ENCODE peak calls at places on chromosomes 1 and 21, in six cellular contexts. Y is right cardiac atrium, D is fibroblast of lung, A is heart right ventricle, C is stomach, G is aorta. W is an unnamed sample.

GRCh38 chr1:168243636-168244212 is 17.9 kb downstream of the SFT2D2 start:
- DNase-seq in Y (no peak), D (peak; percentile 75), A (no peak), C (no peak), G (no peak), W (no peak)

GRCh38 chr1:20278692-20279130 is 12.0 kb upstream of the VWA5B1 start:
- DNase-seq in Y (no peak), D (no peak), A (no peak), C (no peak), G (no peak), W (no peak)

GRCh38 chr1:230200276-230200675 is 133.2 kb downstream of the GALNT2 start:
- DNase-seq in Y (no peak), D (no peak), A (no peak), C (peak; percentile 21), G (peak; percentile 52), W (no peak)

GRCh38 chr21:42865361-42866160 is 13.8 kb downstream of the WDR4 start:
- DNase-seq in Y (peak; percentile 64), D (no peak), A (peak; percentile 69), C (no peak), G (no peak), W (peak; percentile 41)

GRCh38 chr1:233700338-233700737 is 86.4 kb downstream of the KCNK1 start:
- DNase-seq in Y (no peak), D (no peak), A (no peak), C (peak; percentile 32), G (no peak), W (no peak)

GRCh38 chr1:14334336-14335176 is 263.9 kb upstream of the KAZN start:
- DNase-seq in Y (no peak), D (no peak), A (no peak), C (no peak), G (no peak), W (peak; percentile 19)

GRCh38 chr1:97778718-97779117 is 142.1 kb downstream of the DPYD start:
- DNase-seq in Y (no peak), D (peak; percentile 56), A (no peak), C (no peak), G (no peak), W (no peak)

GRCh38 chr21:29297483-29298347 is 1.0 kb upstream of the BACH1 start:
- DNase-seq in Y (peak; percentile 45), D (no peak), A (no peak), C (no peak), G (no peak), W (no peak)

GRCh38 chr1:55987491-55988255 is 591.7 kb downstream of the PLPP3 start:
- DNase-seq in Y (no peak), D (no peak), A (no peak), C (no peak), G (no peak), W (no peak)

GRCh38 chr1:44120398-44120949 is 1.9 kb downstream of the KLF17 start:
- DNase-seq in Y (no peak), D (no peak), A (no peak), C (no peak), G (no peak), W (no peak)

GRCh38 chr1:219427989-219428388 is 184.9 kb downstream of the ZC3H11B start:
- DNase-seq in Y (no peak), D (peak; percentile 24), A (no peak), C (no peak), G (no peak), W (no peak)

GRCh38 chr1:1918901-1919303 is at the start of gene TMEM52:
- DNase-seq in Y (no peak), D (no peak), A (no peak), C (no peak), G (no peak), W (no peak)

GRCh38 chr1:242184955-242185354 is 186.1 kb upstream of the MAP1LC3C start:
- DNase-seq in Y (no peak), D (no peak), A (no peak), C (no peak), G (no peak), W (no peak)

GRCh38 chr1:76105269-76105850 is 30.8 kb downstream of the ST6GALNAC3 start:
- DNase-seq in Y (no peak), D (no peak), A (no peak), C (no peak), G (no peak), W (no peak)

GRCh38 chr1:180539103-180539502 is 19.7 kb upstream of the OVAAL start:
- DNase-seq in Y (no peak), D (no peak), A (no peak), C (no peak), G (no peak), W (no peak)

GRCh38 chr1:244087611-244088010 is 36.5 kb downstream of the ZBTB18 start:
- DNase-seq in Y (no peak), D (no peak), A (no peak), C (no peak), G (no peak), W (no peak)

GRCh38 chr1:178869114-178869697 is 1.7 kb downstream of the ANGPTL1 start:
- DNase-seq in Y (no peak), D (peak; percentile 75), A (no peak), C (no peak), G (no peak), W (no peak)

GRCh38 chr1:1079408-1080121 is 5.5 kb upstream of the RNF223 start:
- DNase-seq in Y (peak; percentile 71), D (peak; percentile 70), A (peak; percentile 33), C (peak; percentile 77), G (peak; percentile 84), W (peak; percentile 96)

GRCh38 chr1:75879985-75880384 is 52.2 kb downstream of the ASB17 start:
- DNase-seq in Y (no peak), D (no peak), A (no peak), C (no peak), G (no peak), W (no peak)

GRCh38 chr1:159594581-159594980 is 7.0 kb downstream of the APCS start:
- DNase-seq in Y (no peak), D (no peak), A (no peak), C (no peak), G (no peak), W (no peak)

GRCh38 chr21:42572906-42573495 is 59.3 kb downstream of the SLC37A1 start:
- DNase-seq in Y (peak; percentile 24), D (no peak), A (no peak), C (peak; percentile 17), G (no peak), W (no peak)

GRCh38 chr1:6614019-6614952 is 755 bp downstream of the PHF13 start:
- DNase-seq in Y (peak; percentile 87), D (no peak), A (peak; percentile 65), C (peak; percentile 52), G (peak; percentile 91), W (peak; percentile 73)

GRCh38 chr1:159652506-159652905 is 61.9 kb downstream of the CRP start:
- DNase-seq in Y (no peak), D (no peak), A (no peak), C (no peak), G (no peak), W (no peak)

GRCh38 chr1:160726498-160727391 is 12.3 kb upstream of the SLAMF7 start:
- DNase-seq in Y (peak; percentile 52), D (peak; percentile 44), A (no peak), C (peak; percentile 63), G (no peak), W (peak; percentile 37)

GRCh38 chr1:248589334-248589733 is 8.2 kb downstream of the OR2T10 start:
- DNase-seq in Y (no peak), D (no peak), A (no peak), C (no peak), G (no peak), W (no peak)
- H3K9me3 ChIP-seq in Y (peaks cover 4% of the 10 kb centered on the region), D (no peaks in the 10 kb centered on the region), A (no peaks in the 10 kb centered on the region), C (no peaks in the 10 kb centered on the region), G (no peaks in the 10 kb centered on the region), W (peaks cover 2% of the 10 kb centered on the region)

DNA sequence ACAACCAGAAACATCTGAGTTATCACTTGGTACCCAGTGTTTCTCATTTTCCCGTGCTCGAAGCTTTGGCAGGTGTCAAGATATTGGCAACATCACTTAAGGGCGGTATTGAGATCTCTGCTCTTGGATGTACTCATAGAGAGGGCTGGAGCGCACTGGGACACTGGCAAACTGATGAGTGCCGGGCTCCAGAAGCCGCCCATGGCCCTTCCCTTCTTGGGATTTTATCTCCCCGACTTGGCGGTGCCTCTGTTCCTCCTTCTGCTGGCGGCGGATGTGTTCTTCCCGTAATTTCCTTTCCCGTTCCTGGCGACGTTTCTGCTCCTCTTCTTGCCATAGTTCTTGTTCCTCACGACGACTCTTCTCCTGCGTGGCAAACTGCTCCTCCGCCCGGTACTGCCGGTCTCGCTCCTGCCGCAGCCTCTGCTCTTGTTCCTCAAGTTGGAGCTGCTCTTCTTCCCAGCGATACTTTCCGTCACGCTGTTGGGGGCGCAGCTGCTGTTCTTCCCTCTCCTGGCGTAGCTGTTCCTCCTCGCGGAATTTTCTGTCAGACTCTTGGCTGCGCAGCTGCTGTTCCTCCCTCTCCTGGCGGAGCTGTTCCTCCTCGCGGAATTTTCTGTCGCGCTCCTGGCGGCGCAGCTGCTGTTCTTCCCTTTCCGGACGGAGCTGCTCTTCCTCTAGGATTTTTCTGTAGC is 7.8 kb downstream of the TCHH start:
- DNase-seq in Y (peak; percentile 13), D (no peak), A (peak; percentile 11), C (no peak), G (no peak), W (no peak)
- H3K9me3 ChIP-seq in Y (peaks cover 2% of the 10 kb centered on the region), D (no peaks in the 10 kb centered on the region), A (peaks cover 9% of the 10 kb centered on the region), C (peaks cover 21% of the 10 kb centered on the region), G (peaks cover 8% of the 10 kb centered on the region), W (peaks cover 6% of the 10 kb centered on the region)

DNA sequence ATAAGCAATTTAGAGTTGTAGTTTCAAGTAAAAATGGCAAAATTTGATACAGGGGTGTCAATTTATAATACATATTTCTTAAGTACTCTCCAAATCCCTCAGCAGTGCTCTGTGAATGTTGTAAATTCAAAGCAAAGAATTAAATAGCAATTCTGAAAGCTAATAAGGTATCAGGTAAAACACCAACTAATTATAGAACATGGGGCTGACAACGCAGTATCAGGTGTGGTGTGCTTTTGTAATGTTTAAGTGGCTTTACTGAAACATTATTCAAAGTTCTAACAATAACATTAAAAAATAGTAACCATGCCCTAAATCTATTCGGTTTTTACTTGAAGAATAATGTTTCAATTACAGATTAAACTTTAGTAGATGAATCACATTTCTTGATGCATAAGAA is 1271.2 kb upstream of the ADGRL2 start:
- DNase-seq in Y (no peak), D (no peak), A (no peak), C (no peak), G (no peak), W (no peak)
- H3K9me3 ChIP-seq in Y (no peaks in the 10 kb centered on the region), D (no peaks in the 10 kb centered on the region), A (no peaks in the 10 kb centered on the region), C (no peaks in the 10 kb centered on the region), G (no peaks in the 10 kb centered on the region), W (no peaks in the 10 kb centered on the region)

GRCh38 chr21:46089285-46089684 is 8.6 kb upstream of the COL6A2 start:
- DNase-seq in Y (no peak), D (no peak), A (no peak), C (no peak), G (peak; percentile 59), W (no peak)
- H3K9me3 ChIP-seq in Y (no peaks in the 10 kb centered on the region), D (peaks cover 2% of the 10 kb centered on the region), A (no peaks in the 10 kb centered on the region), C (no peaks in the 10 kb centered on the region), G (no peaks in the 10 kb centered on the region), W (peaks cover 19% of the 10 kb centered on the region)